ENCODE peak calls at places on chromosomes 4 and X, in seven cellular contexts. One of them, this sample, is unnamed.

GRCh38 chr4:114087596-114088230 is 108.3 kb upstream of the ARSJ start:
- DNase-seq in RKO: no peak
- DNase-seq in right atrium auricular region: no peak
- DNase-seq in mucosa of gallbladder: no peak
- DNase-seq in SK-N-SH: no peak
- DNase-seq in NAMALWA: no peak
- DNase-seq in NCI-H1436: no peak
- DNase-seq in this sample: no peak

GRCh38 chr4:63589796-63590195 is 819.5 kb downstream of the TECRL start:
- DNase-seq in RKO: no peak
- DNase-seq in right atrium auricular region: no peak
- DNase-seq in mucosa of gallbladder: no peak
- DNase-seq in SK-N-SH: no peak
- DNase-seq in NAMALWA: no peak
- DNase-seq in NCI-H1436: no peak
- DNase-seq in this sample: no peak

GRCh38 chrX:54230440-54231148 is 47.5 kb upstream of the FAM120C start:
- DNase-seq in RKO: no peak
- DNase-seq in right atrium auricular region: no peak
- DNase-seq in mucosa of gallbladder: no peak
- DNase-seq in SK-N-SH: no peak
- DNase-seq in NAMALWA: no peak
- DNase-seq in NCI-H1436: no peak
- DNase-seq in this sample: no peak

GRCh38 chr4:140098481-140099132 is 55.4 kb downstream of the MAML3 start:
- DNase-seq in RKO: no peak
- DNase-seq in right atrium auricular region: no peak
- DNase-seq in mucosa of gallbladder: no peak
- DNase-seq in SK-N-SH: no peak
- DNase-seq in NAMALWA: no peak
- DNase-seq in NCI-H1436: no peak
- DNase-seq in this sample: no peak

GRCh38 chr4:184664445-184665210 is 15.1 kb downstream of the PRIMPOL start:
- DNase-seq in RKO: peak
- DNase-seq in right atrium auricular region: no peak
- DNase-seq in mucosa of gallbladder: no peak
- DNase-seq in SK-N-SH: peak
- DNase-seq in NAMALWA: peak
- DNase-seq in NCI-H1436: no peak
- DNase-seq in this sample: no peak

GRCh38 chrX:42755820-42756219 is 22.1 kb downstream of the PPP1R2C start:
- DNase-seq in RKO: no peak
- DNase-seq in right atrium auricular region: peak
- DNase-seq in mucosa of gallbladder: peak
- DNase-seq in SK-N-SH: no peak
- DNase-seq in NAMALWA: no peak
- DNase-seq in NCI-H1436: no peak
- DNase-seq in this sample: no peak

GRCh38 chr4:187480146-187481145 is 515.1 kb upstream of the ZFP42 start:
- DNase-seq in RKO: no peak
- DNase-seq in right atrium auricular region: no peak
- DNase-seq in mucosa of gallbladder: no peak
- DNase-seq in SK-N-SH: no peak
- DNase-seq in NAMALWA: no peak
- DNase-seq in NCI-H1436: no peak
- DNase-seq in this sample: no peak

GRCh38 chr4:183413562-183414200 is 30.8 kb upstream of the CDKN2AIP start:
- DNase-seq in RKO: no peak
- DNase-seq in right atrium auricular region: no peak
- DNase-seq in mucosa of gallbladder: no peak
- DNase-seq in SK-N-SH: no peak
- DNase-seq in NAMALWA: no peak
- DNase-seq in NCI-H1436: no peak
- DNase-seq in this sample: no peak

GRCh38 chr4:76074468-76074867 is at the start of gene ART3:
- DNase-seq in RKO: no peak
- DNase-seq in right atrium auricular region: no peak
- DNase-seq in mucosa of gallbladder: no peak
- DNase-seq in SK-N-SH: no peak
- DNase-seq in NAMALWA: no peak
- DNase-seq in NCI-H1436: no peak
- DNase-seq in this sample: no peak

GRCh38 chr4:8754634-8755589 is 116.7 kb downstream of the HMX1 start:
- DNase-seq in RKO: no peak
- DNase-seq in right atrium auricular region: no peak
- DNase-seq in mucosa of gallbladder: no peak
- DNase-seq in SK-N-SH: no peak
- DNase-seq in NAMALWA: no peak
- DNase-seq in NCI-H1436: no peak
- DNase-seq in this sample: no peak

This sample was measured in D721Med.